ENCODE peak calls at places on chromosome 22, in six cellular contexts. H is bronchial epithelial cell, C is fibroblast of mammary gland, O is natural killer cell, J is A549, R is COR-L47. P is an unnamed sample.

GRCh38 chr22:27133951-27134664 is 476.7 kb downstream of the MIAT start:
- DNase-seq in H (peak), C (peak), O (no peak), J (peak), R (no peak), P (peak)

GRCh38 chr22:45678961-45679912 is 7.6 kb downstream of the ATXN10 start:
- DNase-seq in H (peak), C (peak), O (no peak), J (no peak), R (no peak), P (peak)

GRCh38 chr22:42680648-42681047 is 31.5 kb upstream of the CYB5R3 start:
- DNase-seq in H (peak), C (peak), O (no peak), J (peak), R (no peak), P (peak)

GRCh38 chr22:36828815-36829214 is 12.0 kb upstream of the PVALB start:
- DNase-seq in H (peak), C (no peak), O (no peak), J (no peak), R (no peak), P (no peak)

GRCh38 chr22:43085658-43086606 is 3.3 kb downstream of the TTLL1 start:
- DNase-seq in H (no peak), C (no peak), O (no peak), J (no peak), R (no peak), P (peak)

GRCh38 chr22:50268655-50269113 is 1.5 kb downstream of the MAPK11 start:
- DNase-seq in H (no peak), C (peak), O (no peak), J (no peak), R (peak), P (no peak)

GRCh38 chr22:24521791-24522245 is 26.7 kb downstream of the UPB1 start:
- DNase-seq in H (peak), C (peak), O (no peak), J (peak), R (peak), P (peak)

GRCh38 chr22:39654959-39655579 is 84.5 kb downstream of the CACNA1I start:
- DNase-seq in H (no peak), C (no peak), O (no peak), J (peak), R (no peak), P (no peak)

GRCh38 chr22:20756846-20757245 is 17.1 kb upstream of the SERPIND1 start:
- DNase-seq in H (no peak), C (no peak), O (no peak), J (no peak), R (no peak), P (no peak)

GRCh38 chr22:49592780-49593501 is 234.7 kb downstream of the BRD1 start:
- DNase-seq in H (no peak), C (no peak), O (no peak), J (no peak), R (no peak), P (no peak)

GRCh38 chr22:44461614-44462013 is 36.4 kb downstream of the RTL6 start:
- DNase-seq in H (no peak), C (no peak), O (no peak), J (no peak), R (no peak), P (no peak)

GRCh38 chr22:32788884-32789624 is 12.5 kb upstream of the TIMP3 start:
- DNase-seq in H (no peak), C (no peak), O (no peak), J (no peak), R (no peak), P (peak)

GRCh38 chr22:20193761-20194494 is 43.1 kb upstream of the CCDC188 start:
- DNase-seq in H (no peak), C (no peak), O (no peak), J (no peak), R (no peak), P (no peak)

GRCh38 chr22:28442951-28443876 is 236.4 kb downstream of the TTC28 start:
- DNase-seq in H (peak), C (peak), O (peak), J (no peak), R (no peak), P (peak)

GRCh38 chr22:25554321-25555088 is 10.0 kb upstream of the GRK3 start:
- DNase-seq in H (no peak), C (peak), O (no peak), J (no peak), R (no peak), P (no peak)

GRCh38 chr22:41713004-41713403 is 13.7 kb downstream of the MEI1 start:
- DNase-seq in H (no peak), C (no peak), O (no peak), J (no peak), R (no peak), P (no peak)

GRCh38 chr22:49825944-49826602 is 1.6 kb downstream of the BRD1 start:
- DNase-seq in H (peak), C (peak), O (peak), J (peak), R (no peak), P (peak)

GRCh38 chr22:45154383-45154782 is 9.3 kb upstream of the NUP50 start:
- DNase-seq in H (peak), C (peak), O (no peak), J (peak), R (no peak), P (no peak)

GRCh38 chr22:33883561-33883960 is 36.7 kb downstream of the LARGE1 start:
- DNase-seq in H (peak), C (no peak), O (no peak), J (no peak), R (no peak), P (peak)

P was measured in MG63.